ENCODE peak calls at places on chromosomes 7 and 10, in six cellular contexts. L, Q, G, T, R and A are unnamed samples. For H3K4me1, the result is how much of the 10 kb centered on the place peaks cover.

GRCh38 chr10:30556189-30556588 is 73.4 kb downstream of the LYZL2 start:
- DNase-seq in G (no peak), Q (no peak), T (no peak), R (no peak), L (no peak), A (no peak)

GRCh38 chr7:44216019-44216418 is 15.2 kb downstream of the YKT6 start:
- DNase-seq in G (no peak), Q (no peak), L (no peak), T (peak), R (no peak), A (no peak)

GRCh38 chr10:72375585-72375984 is 20.9 kb upstream of the DNAJB12 start:
- DNase-seq in Q (no peak), R (peak), T (no peak), G (no peak), L (no peak), A (peak)

GRCh38 chr10:26790596-26790995 is 70.2 kb downstream of the ABI1 start:
- DNase-seq in Q (no peak), G (no peak), R (no peak), L (no peak), T (no peak), A (no peak)

GRCh38 chr7:18343047-18343446 is 152.5 kb upstream of the HDAC9 start:
- DNase-seq in R (no peak), L (no peak), Q (no peak), G (no peak), T (no peak), A (no peak)

GRCh38 chr10:68301790-68302502 is 29.9 kb upstream of the HNRNPH3 start:
- DNase-seq in L (no peak), T (no peak), Q (no peak), G (no peak), R (no peak), A (peak)

GRCh38 chr7:148982596-148983219 is 45.6 kb downstream of the PDIA4 start:
- DNase-seq in Q (peak), G (no peak), T (no peak), L (no peak), R (peak), A (peak)

GRCh38 chr10:117503170-117503885 is 39.2 kb upstream of the EMX2 start:
- DNase-seq in Q (no peak), G (no peak), L (no peak), R (peak), T (no peak), A (no peak)

GRCh38 chr7:94590526-94591162 is 65.3 kb downstream of the SGCE start:
- DNase-seq in R (no peak), Q (no peak), L (no peak), G (no peak), T (no peak), A (no peak)

GRCh38 chr7:936131-937054 is 18.1 kb downstream of the ADAP1 start:
- DNase-seq in T (peak), G (no peak), L (no peak), Q (no peak), R (no peak), A (no peak)

GRCh38 chr7:137642467-137642866 is 204.3 kb downstream of the DGKI start:
- DNase-seq in T (no peak), R (no peak), G (no peak), Q (no peak), L (no peak), A (no peak)

GRCh38 chr10:21525367-21526183 is at the start of gene SKIDA1:
- DNase-seq in Q (peak), G (peak), L (peak), R (peak), T (peak), A (peak)

GRCh38 chr10:17923728-17924127 is 28.0 kb upstream of the SLC39A12 start:
- DNase-seq in T (peak), R (no peak), Q (no peak), L (peak), G (no peak), A (no peak)

GRCh38 chr10:23439920-23440875 is 1.3 kb downstream of the OTUD1 start:
- DNase-seq in T (peak), R (peak), G (peak), Q (peak), L (peak), A (peak)

GRCh38 chr10:95755511-95756004 is 405 bp upstream of the ENTPD1 start:
- DNase-seq in R (no peak), Q (peak), G (no peak), T (peak), L (no peak), A (peak)

GRCh38 chr10:48444266-48444665 is 137.8 kb downstream of the MAPK8 start:
- DNase-seq in T (no peak), G (no peak), L (no peak), R (peak), Q (no peak), A (peak)

GRCh38 chr10:132456881-132457280 is 59.9 kb downstream of the PWWP2B start:
- DNase-seq in R (no peak), T (peak), G (no peak), L (no peak), Q (no peak), A (no peak)

GRCh38 chr7:68873616-68874015 is 724.7 kb upstream of the AUTS2 start:
- DNase-seq in G (no peak), L (no peak), T (no peak), R (no peak), Q (no peak), A (no peak)

GRCh38 chr10:23918839-23919238 is 290.1 kb upstream of the KIAA1217 start:
- DNase-seq in R (peak), T (no peak), Q (no peak), L (no peak), G (no peak), A (no peak)

GRCh38 chr10:112915590-112916572 is 34.2 kb upstream of the TCF7L2 start:
- DNase-seq in T (peak), Q (no peak), R (no peak), G (no peak), L (no peak), A (no peak)

GRCh38 chr7:14219125-14219524 is 229.7 kb upstream of the ETV1 start:
- DNase-seq in R (no peak), Q (no peak), T (no peak), G (no peak), L (no peak), A (no peak)

GRCh38 chr7:14218338-14218737 is 228.9 kb upstream of the ETV1 start:
- DNase-seq in L (no peak), Q (no peak), G (no peak), T (no peak), R (no peak), A (no peak)
- H3K4me1 ChIP-seq in L (under half), Q (under half), G (under half), T (under half), R (under half), A (under half)

GRCh38 chr7:143055754-143056153 is 3.6 kb downstream of the OR6V1 start:
- DNase-seq in Q (no peak), R (no peak), G (no peak), L (no peak), T (no peak), A (no peak)
- H3K4me3 ChIP-seq in Q (no peak), R (no peak), G (no peak), L (no peak), T (no peak), A (no peak)

GRCh38 chr7:3922175-3922635 is 621.2 kb downstream of the SDK1 start:
- DNase-seq in G (no peak), Q (peak), T (no peak), R (peak), L (peak), A (peak)
- H3K27ac ChIP-seq in G (no peak), Q (no peak), T (peak), R (no peak), L (no peak), A (no peak)

DNA sequence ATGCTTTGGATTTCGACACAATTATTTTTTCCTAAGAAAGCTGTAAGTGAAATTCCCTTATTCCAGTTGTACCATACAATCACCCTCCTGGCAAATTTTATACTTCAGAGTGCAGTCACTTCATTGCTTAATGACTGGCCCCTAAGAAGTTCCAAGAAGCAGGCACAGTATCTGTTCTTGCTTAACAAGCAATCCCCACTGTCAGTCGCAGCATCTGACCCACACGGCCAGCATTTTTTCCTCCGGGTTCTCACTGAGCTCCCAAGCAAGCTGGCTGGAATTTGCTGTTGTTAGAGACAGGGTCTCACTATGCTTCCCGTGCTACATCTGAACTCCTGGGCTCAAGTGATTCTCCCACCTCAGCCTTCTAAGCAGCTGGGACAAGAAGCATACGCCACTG is 163.3 kb downstream of the PARD3 start:
- DNase-seq in G (no peak), R (no peak), Q (no peak), L (no peak), T (no peak), A (peak)
- H3K4me1 ChIP-seq in G (under half), R (under half), Q (under half), L (under half), T (under half), A (under half)

DNA sequence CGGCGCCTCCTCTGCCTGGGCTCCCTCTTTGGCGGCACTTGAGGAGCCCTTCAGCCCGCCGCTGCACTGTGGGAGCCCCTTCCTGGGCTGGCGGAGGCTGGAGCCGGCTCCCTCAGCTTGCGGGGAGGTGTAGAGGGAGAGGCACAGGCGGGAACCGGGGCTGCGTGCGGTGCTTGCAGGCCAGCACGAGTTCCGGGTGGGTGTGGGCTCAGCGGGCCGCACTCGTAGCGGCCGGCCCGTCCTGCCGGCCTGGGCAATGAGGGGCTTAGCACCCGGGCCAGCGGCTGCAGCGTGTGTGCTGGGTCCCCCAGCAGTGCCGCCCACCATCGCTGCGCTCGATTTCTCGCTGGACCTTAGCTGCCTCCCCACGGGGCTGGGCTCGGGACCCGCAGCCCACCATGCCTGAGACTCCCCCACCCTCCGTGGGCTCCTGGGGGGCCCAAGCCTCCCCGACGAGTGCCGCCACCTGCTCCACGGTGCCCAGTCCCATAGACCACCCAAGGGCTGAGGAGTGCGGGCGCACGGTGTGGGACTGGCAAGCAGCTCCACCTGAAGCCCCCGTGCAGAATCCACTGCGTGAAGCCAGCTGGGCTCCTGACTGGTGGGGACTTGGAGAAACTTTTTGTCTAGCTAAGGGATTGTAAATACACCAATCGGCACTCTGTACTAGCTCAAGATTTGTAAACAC is 73.8 kb upstream of the KMT2E start:
- DNase-seq in R (no peak), Q (no peak), L (no peak), G (no peak), T (no peak), A (no peak)
- H3K4me3 ChIP-seq in R (no peak), Q (no peak), L (no peak), G (no peak), T (no peak), A (no peak)

GRCh38 chr10:6300784-6301180 is 98.0 kb downstream of the PFKFB3 start:
- DNase-seq in L (no peak), Q (no peak), G (no peak), R (no peak), T (no peak), A (no peak)
- H3K27ac ChIP-seq in L (peak), Q (peak), G (no peak), R (no peak), T (peak), A (peak)

GRCh38 chr10:100368721-100369120 is 21.7 kb downstream of the SCD start:
- DNase-seq in T (no peak), G (no peak), R (no peak), L (no peak), Q (no peak), A (no peak)
- H3K4me1 ChIP-seq in T (under half), G (under half), R (under half), L (under half), Q (under half), A (under half)

GRCh38 chr10:50471583-50471975 is 152.2 kb downstream of the SGMS1 start:
- DNase-seq in G (no peak), L (no peak), R (no peak), T (no peak), Q (no peak), A (no peak)

GRCh38 chr10:50470798-50471582 is 152.8 kb downstream of the SGMS1 start:
- DNase-seq in T (no peak), Q (no peak), G (no peak), L (no peak), R (no peak), A (no peak)

GRCh38 chr10:50470345-50470744 is 153.4 kb downstream of the SGMS1 start:
- DNase-seq in T (no peak), Q (no peak), G (no peak), R (no peak), L (no peak), A (no peak)

GRCh38 chr10:50469288-50469687 is 154.5 kb downstream of the SGMS1 start:
- DNase-seq in G (no peak), T (no peak), R (no peak), L (no peak), Q (no peak), A (peak)

DNA sequence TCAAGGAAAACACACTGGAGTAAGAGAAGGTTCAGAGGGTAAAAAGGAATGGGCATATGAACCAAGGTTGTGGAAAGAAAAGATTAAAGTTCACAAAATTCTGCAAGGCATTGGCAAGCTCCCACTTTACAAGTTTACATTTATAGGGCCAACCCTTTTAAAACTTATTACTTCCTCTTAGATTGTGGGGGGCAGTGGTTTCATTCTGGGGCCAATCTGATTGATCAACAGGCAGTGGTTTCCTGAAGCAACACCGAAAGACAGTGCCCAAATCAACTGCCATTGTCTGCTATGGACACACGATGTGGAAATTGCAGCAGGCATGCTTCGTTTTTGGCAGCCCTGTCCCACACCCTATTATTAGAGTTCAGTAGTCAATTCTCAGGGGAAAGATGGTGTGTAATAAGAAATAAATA is 154.0 kb downstream of the SGMS1 start:
- DNase-seq in L (no peak), R (no peak), T (no peak), G (no peak), Q (no peak), A (no peak)
- H3K4me3 ChIP-seq in L (no peak), R (no peak), T (no peak), G (no peak), Q (no peak), A (no peak)

GRCh38 chr7:129147723-129148122 is 3.2 kb downstream of the TSPAN33 start:
- DNase-seq in T (no peak), G (no peak), R (no peak), L (no peak), Q (no peak), A (no peak)

GRCh38 chr7:129144834-129145668 is 544 bp downstream of the TSPAN33 start:
- DNase-seq in R (no peak), L (no peak), G (no peak), T (no peak), Q (no peak), A (no peak)

GRCh38 chr7:129146237-129146979 is 1.9 kb downstream of the TSPAN33 start:
- DNase-seq in Q (no peak), R (no peak), G (no peak), T (no peak), L (no peak), A (no peak)

GRCh38 chr7:129143724-129144094 is 798 bp upstream of the TSPAN33 start:
- DNase-seq in R (no peak), G (no peak), L (no peak), Q (no peak), T (no peak), A (no peak)

GRCh38 chr7:129144095-129144833 is at the start of gene TSPAN33:
- DNase-seq in Q (peak), T (peak), R (peak), L (no peak), G (peak), A (peak)
- H3K27ac ChIP-seq in Q (peak), T (no peak), R (no peak), L (no peak), G (no peak), A (no peak)

GRCh38 chr10:102775201-102775972 is 31.6 kb downstream of the WBP1L start:
- DNase-seq in L (peak), G (no peak), Q (peak), R (no peak), T (peak), A (no peak)

GRCh38 chr10:102777696-102778530 is 34.2 kb downstream of the WBP1L start:
- DNase-seq in G (no peak), T (no peak), L (no peak), Q (no peak), R (peak), A (no peak)

GRCh38 chr10:102778781-102779180 is 35.0 kb downstream of the WBP1L start:
- DNase-seq in T (no peak), R (no peak), L (no peak), G (no peak), Q (no peak), A (no peak)

GRCh38 chr10:102775973-102776669 is 32.4 kb downstream of the WBP1L start:
- DNase-seq in L (peak), T (peak), G (no peak), Q (peak), R (peak), A (peak)

GRCh38 chr10:102776779-102777417 is 33.1 kb downstream of the WBP1L start:
- DNase-seq in G (no peak), R (peak), L (peak), T (peak), Q (peak), A (peak)
- H3K4me1 ChIP-seq in G (under half), R (under half), L (half or more), T (under half), Q (half or more), A (half or more)